ENCODE peak calls at places on chromosomes 13 and 19, in seven cellular contexts. One of them, this sample, is unnamed.
A peak's percentile ranks its signal among the peaks of the same experiment; 100 is the strongest.

GRCh38 chr19:1106841-1107654 is 3.3 kb downstream of the GPX4 start:
- DNase-seq in uterus: no peak
- DNase-seq in esophagus muscularis mucosa: no peak
- DNase-seq in OCI-LY7: no peak
- DNase-seq in heart left ventricle: no peak
- DNase-seq in A549: peak; percentile 86
- DNase-seq in body of pancreas: no peak
- DNase-seq in this sample: no peak

GRCh38 chr19:3679581-3679980 is 20.7 kb downstream of the PIP5K1C start:
- DNase-seq in uterus: no peak
- DNase-seq in esophagus muscularis mucosa: no peak
- DNase-seq in OCI-LY7: no peak
- DNase-seq in heart left ventricle: no peak
- DNase-seq in A549: no peak
- DNase-seq in body of pancreas: no peak
- DNase-seq in this sample: no peak

GRCh38 chr13:22821589-22821988 is 359.2 kb upstream of the SGCG start:
- DNase-seq in uterus: no peak
- DNase-seq in esophagus muscularis mucosa: no peak
- DNase-seq in OCI-LY7: no peak
- DNase-seq in heart left ventricle: no peak
- DNase-seq in A549: no peak
- DNase-seq in body of pancreas: no peak
- DNase-seq in this sample: no peak

GRCh38 chr19:29489182-29489951 is 36.4 kb upstream of the VSTM2B start:
- DNase-seq in uterus: no peak
- DNase-seq in esophagus muscularis mucosa: peak; percentile 75
- DNase-seq in OCI-LY7: no peak
- DNase-seq in heart left ventricle: no peak
- DNase-seq in A549: no peak
- DNase-seq in body of pancreas: no peak
- DNase-seq in this sample: no peak

GRCh38 chr13:36431204-36432105 is 840 bp upstream of the CCNA1 start:
- DNase-seq in uterus: no peak
- DNase-seq in esophagus muscularis mucosa: no peak
- DNase-seq in OCI-LY7: no peak
- DNase-seq in heart left ventricle: no peak
- DNase-seq in A549: no peak
- DNase-seq in body of pancreas: no peak
- DNase-seq in this sample: peak; percentile 48

GRCh38 chr13:76383671-76384461 is 502.3 kb downstream of the KCTD12 start:
- DNase-seq in uterus: no peak
- DNase-seq in esophagus muscularis mucosa: no peak
- DNase-seq in OCI-LY7: no peak
- DNase-seq in heart left ventricle: peak; percentile 19
- DNase-seq in A549: peak; percentile 10
- DNase-seq in body of pancreas: peak; percentile 21
- DNase-seq in this sample: no peak

GRCh38 chr19:46209051-46209450 is 20.5 kb upstream of the IGFL1 start:
- DNase-seq in uterus: no peak
- DNase-seq in esophagus muscularis mucosa: no peak
- DNase-seq in OCI-LY7: no peak
- DNase-seq in heart left ventricle: no peak
- DNase-seq in A549: no peak
- DNase-seq in body of pancreas: no peak
- DNase-seq in this sample: no peak

GRCh38 chr13:110953833-110954532 is 39.1 kb upstream of the ANKRD10 start:
- DNase-seq in uterus: no peak
- DNase-seq in esophagus muscularis mucosa: no peak
- DNase-seq in OCI-LY7: no peak
- DNase-seq in heart left ventricle: no peak
- DNase-seq in A549: no peak
- DNase-seq in body of pancreas: no peak
- DNase-seq in this sample: no peak

GRCh38 chr19:35959040-35959967 is 23.1 kb downstream of the LRFN3 start:
- DNase-seq in uterus: no peak
- DNase-seq in esophagus muscularis mucosa: no peak
- DNase-seq in OCI-LY7: no peak
- DNase-seq in heart left ventricle: peak; percentile 51
- DNase-seq in A549: no peak
- DNase-seq in body of pancreas: peak; percentile 24
- DNase-seq in this sample: no peak

GRCh38 chr19:1266116-1266817 is 2.9 kb upstream of the CIRBP start:
- DNase-seq in uterus: peak; percentile 86
- DNase-seq in esophagus muscularis mucosa: no peak
- DNase-seq in OCI-LY7: peak; percentile 93
- DNase-seq in heart left ventricle: peak; percentile 91
- DNase-seq in A549: peak; percentile 87
- DNase-seq in body of pancreas: peak; percentile 82
- DNase-seq in this sample: no peak

GRCh38 chr13:109687559-109688448 is 98.6 kb downstream of the IRS2 start:
- DNase-seq in uterus: no peak
- DNase-seq in esophagus muscularis mucosa: no peak
- DNase-seq in OCI-LY7: no peak
- DNase-seq in heart left ventricle: no peak
- DNase-seq in A549: no peak
- DNase-seq in body of pancreas: no peak
- DNase-seq in this sample: no peak

GRCh38 chr13:111472083-111472482 is 151.6 kb downstream of the TEX29 start:
- DNase-seq in uterus: no peak
- DNase-seq in esophagus muscularis mucosa: no peak
- DNase-seq in OCI-LY7: no peak
- DNase-seq in heart left ventricle: no peak
- DNase-seq in A549: no peak
- DNase-seq in body of pancreas: no peak
- DNase-seq in this sample: no peak

GRCh38 chr19:8609210-8610040 is 1.1 kb downstream of the ADAMTS10 start:
- DNase-seq in uterus: peak; percentile 52
- DNase-seq in esophagus muscularis mucosa: no peak
- DNase-seq in OCI-LY7: no peak
- DNase-seq in heart left ventricle: peak; percentile 62
- DNase-seq in A549: peak; percentile 91
- DNase-seq in body of pancreas: peak; percentile 59
- DNase-seq in this sample: no peak

GRCh38 chr19:54137114-54137912 is at the start of gene CNOT3:
- DNase-seq in uterus: peak; percentile 100
- DNase-seq in esophagus muscularis mucosa: peak; percentile 100
- DNase-seq in OCI-LY7: peak; percentile 100
- DNase-seq in heart left ventricle: peak; percentile 99
- DNase-seq in A549: peak; percentile 100
- DNase-seq in body of pancreas: peak; percentile 100
- DNase-seq in this sample: peak; percentile 100
- H3K27ac ChIP-seq in uterus: peak within 1 kb of the TSS; percentile 90
- H3K27ac ChIP-seq in esophagus muscularis mucosa: peak within 1 kb of the TSS; percentile 98
- H3K27ac ChIP-seq in OCI-LY7: peak within 1 kb of the TSS; percentile 54
- H3K27ac ChIP-seq in heart left ventricle: peak within 1 kb of the TSS; percentile 99
- H3K27ac ChIP-seq in A549: peak within 1 kb of the TSS; percentile 95
- H3K27ac ChIP-seq in body of pancreas: peak within 1 kb of the TSS; percentile 94
- H3K27ac ChIP-seq in this sample: peak within 1 kb of the TSS; percentile 86

GRCh38 chr13:31201341-31202024 is 1.7 kb downstream of the B3GLCT start:
- DNase-seq in uterus: peak; percentile 58
- DNase-seq in esophagus muscularis mucosa: no peak
- DNase-seq in OCI-LY7: no peak
- DNase-seq in heart left ventricle: peak; percentile 66
- DNase-seq in A549: no peak
- DNase-seq in body of pancreas: peak; percentile 27
- DNase-seq in this sample: no peak
- H3K27ac ChIP-seq in uterus: peak overlapping the region; percentile 99
- H3K27ac ChIP-seq in esophagus muscularis mucosa: no peak overlapping the region
- H3K27ac ChIP-seq in OCI-LY7: no peak overlapping the region
- H3K27ac ChIP-seq in heart left ventricle: peak overlapping the region; percentile 94
- H3K27ac ChIP-seq in A549: peak overlapping the region; percentile 100
- H3K27ac ChIP-seq in body of pancreas: peak overlapping the region; percentile 94
- H3K27ac ChIP-seq in this sample: peak overlapping the region; percentile 90

DNA sequence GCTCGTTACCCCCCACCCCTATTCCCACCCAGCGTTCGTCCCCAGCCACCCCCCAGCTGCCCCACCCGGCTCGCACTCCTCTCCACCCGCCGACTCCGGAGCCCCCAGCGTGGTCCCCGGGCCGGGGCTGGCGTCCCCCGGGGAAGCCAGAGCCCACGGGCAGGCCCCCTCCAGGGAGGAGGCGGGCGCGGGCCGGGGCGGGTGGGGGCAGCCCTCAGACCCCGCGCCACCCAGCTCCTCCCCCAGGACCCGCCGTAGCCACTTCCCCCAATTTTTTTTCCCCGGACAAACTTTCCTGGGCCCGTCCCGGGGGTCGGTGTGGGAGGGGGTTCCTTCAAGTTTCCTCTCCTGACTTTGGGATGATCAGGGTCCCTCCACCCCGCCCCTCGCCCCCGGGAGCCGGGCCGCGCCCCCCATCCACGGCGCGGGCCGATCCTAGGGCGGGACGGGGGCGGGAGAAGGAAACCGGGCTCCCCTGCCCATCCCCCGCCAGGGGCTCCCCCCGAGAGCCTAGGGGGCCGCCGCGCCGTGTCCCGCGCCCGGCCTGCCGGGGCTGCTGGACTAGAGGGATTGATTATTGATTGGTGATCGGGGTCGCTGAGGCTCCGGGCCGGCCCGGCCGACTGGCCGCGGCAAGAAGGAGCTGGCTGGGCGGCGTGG is 927 bp upstream of the TSHZ3 start:
- DNase-seq in uterus: peak; percentile 69
- DNase-seq in esophagus muscularis mucosa: no peak
- DNase-seq in OCI-LY7: no peak
- DNase-seq in heart left ventricle: peak; percentile 49
- DNase-seq in A549: no peak
- DNase-seq in body of pancreas: no peak
- DNase-seq in this sample: no peak
- H3K27ac ChIP-seq in uterus: peak overlapping the region; percentile 95
- H3K27ac ChIP-seq in esophagus muscularis mucosa: peak overlapping the region; percentile 99
- H3K27ac ChIP-seq in OCI-LY7: no peak overlapping the region
- H3K27ac ChIP-seq in heart left ventricle: peak overlapping the region; percentile 87
- H3K27ac ChIP-seq in A549: peak overlapping the region; percentile 90
- H3K27ac ChIP-seq in body of pancreas: peak overlapping the region; percentile 73
- H3K27ac ChIP-seq in this sample: no peak overlapping the region

DNA sequence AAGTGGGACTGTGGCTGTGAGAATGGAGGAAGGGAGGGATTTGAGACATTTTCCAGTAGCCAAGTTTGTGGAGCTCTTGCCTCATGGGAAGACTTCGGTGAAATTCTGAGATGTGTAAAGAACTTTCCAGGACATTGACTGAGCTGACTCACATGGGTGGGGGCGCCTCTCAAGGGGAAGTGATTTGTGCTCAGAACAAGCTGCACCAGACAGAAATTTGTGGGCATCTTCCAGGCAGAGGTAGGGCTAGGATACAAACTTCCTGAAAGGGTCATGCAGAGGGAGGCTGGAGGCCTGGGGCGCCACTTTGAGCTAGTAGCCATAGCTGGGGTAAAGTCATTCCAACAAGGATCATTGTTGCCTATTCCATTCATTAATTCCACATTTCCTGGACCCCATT is 9.8 kb upstream of the SIGLEC10 start:
- DNase-seq in uterus: no peak
- DNase-seq in esophagus muscularis mucosa: no peak
- DNase-seq in OCI-LY7: no peak
- DNase-seq in heart left ventricle: no peak
- DNase-seq in A549: no peak
- DNase-seq in body of pancreas: peak; percentile 55
- DNase-seq in this sample: no peak
- H3K27ac ChIP-seq in uterus: no peak overlapping the region
- H3K27ac ChIP-seq in esophagus muscularis mucosa: no peak overlapping the region
- H3K27ac ChIP-seq in OCI-LY7: no peak overlapping the region
- H3K27ac ChIP-seq in heart left ventricle: no peak overlapping the region
- H3K27ac ChIP-seq in A549: no peak overlapping the region
- H3K27ac ChIP-seq in body of pancreas: no peak overlapping the region
- H3K27ac ChIP-seq in this sample: no peak overlapping the region

GRCh38 chr19:41862445-41862986 is 2.5 kb downstream of the RPS19 start:
- DNase-seq in uterus: no peak
- DNase-seq in esophagus muscularis mucosa: no peak
- DNase-seq in OCI-LY7: no peak
- DNase-seq in heart left ventricle: no peak
- DNase-seq in A549: no peak
- DNase-seq in body of pancreas: no peak
- DNase-seq in this sample: no peak
- H3K27ac ChIP-seq in uterus: no peak overlapping the region
- H3K27ac ChIP-seq in esophagus muscularis mucosa: no peak overlapping the region
- H3K27ac ChIP-seq in OCI-LY7: peak overlapping the region; percentile 85
- H3K27ac ChIP-seq in heart left ventricle: no peak overlapping the region
- H3K27ac ChIP-seq in A549: peak overlapping the region; percentile 95
- H3K27ac ChIP-seq in body of pancreas: no peak overlapping the region
- H3K27ac ChIP-seq in this sample: no peak overlapping the region

GRCh38 chr19:5929646-5930045 is 15.6 kb downstream of the CAPS start:
- DNase-seq in uterus: no peak
- DNase-seq in esophagus muscularis mucosa: no peak
- DNase-seq in OCI-LY7: no peak
- DNase-seq in heart left ventricle: no peak
- DNase-seq in A549: no peak
- DNase-seq in body of pancreas: no peak
- DNase-seq in this sample: no peak
- H3K27ac ChIP-seq in uterus: no peak overlapping the region
- H3K27ac ChIP-seq in esophagus muscularis mucosa: peak overlapping the region; percentile 44
- H3K27ac ChIP-seq in OCI-LY7: no peak overlapping the region
- H3K27ac ChIP-seq in heart left ventricle: no peak overlapping the region
- H3K27ac ChIP-seq in A549: no peak overlapping the region
- H3K27ac ChIP-seq in body of pancreas: no peak overlapping the region
- H3K27ac ChIP-seq in this sample: no peak overlapping the region

DNA sequence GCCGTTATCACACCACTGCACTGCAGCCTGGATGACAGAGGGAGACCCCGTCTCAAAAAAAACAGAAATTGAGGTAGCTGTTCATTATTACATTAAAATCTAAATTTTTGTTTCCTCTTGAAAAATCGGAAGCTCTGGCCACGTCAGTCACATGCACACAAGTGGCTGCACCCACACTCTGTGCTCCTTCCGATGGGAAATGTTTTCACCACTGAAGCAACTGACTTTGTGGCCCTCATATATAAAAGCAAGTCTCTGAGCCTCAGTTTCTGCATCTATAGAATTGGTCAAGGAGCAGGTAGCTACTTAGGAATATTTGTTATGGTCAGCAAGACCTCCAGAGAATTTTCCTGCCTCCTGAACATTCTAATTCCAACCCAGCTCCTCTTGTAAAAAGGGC is 4.5 kb downstream of the LRRC25 start:
- DNase-seq in uterus: no peak
- DNase-seq in esophagus muscularis mucosa: no peak
- DNase-seq in OCI-LY7: no peak
- DNase-seq in heart left ventricle: no peak
- DNase-seq in A549: no peak
- DNase-seq in body of pancreas: no peak
- DNase-seq in this sample: no peak
- H3K27ac ChIP-seq in uterus: no peak overlapping the region
- H3K27ac ChIP-seq in esophagus muscularis mucosa: peak overlapping the region; percentile 13
- H3K27ac ChIP-seq in OCI-LY7: no peak overlapping the region
- H3K27ac ChIP-seq in heart left ventricle: peak overlapping the region; percentile 28
- H3K27ac ChIP-seq in A549: peak overlapping the region; percentile 66
- H3K27ac ChIP-seq in body of pancreas: peak overlapping the region; percentile 63
- H3K27ac ChIP-seq in this sample: no peak overlapping the region